ENCODE peak calls at places on chromosome 19, in six cellular contexts. M is ovary, C is A549, I is stomach, U is body of pancreas, A is tibial nerve. W is an unnamed sample.

GRCh38 chr19:41575998-41576397 is at the start of gene CEACAM21:
- DNase-seq in M (no peak), C (no peak), I (peak), U (no peak), A (peak), W (no peak)

GRCh38 chr19:5547881-5548280 is 19.9 kb downstream of the TINCR start:
- DNase-seq in M (no peak), C (peak), I (peak), U (no peak), A (no peak), W (no peak)

GRCh38 chr19:23481043-23481442 is 85.8 kb upstream of the ZNF91 start:
- DNase-seq in M (no peak), C (no peak), I (no peak), U (no peak), A (no peak), W (no peak)

GRCh38 chr19:40754611-40755247 is 3.7 kb downstream of the SNRPA start:
- DNase-seq in M (no peak), C (no peak), I (peak), U (peak), A (no peak), W (no peak)

GRCh38 chr19:44848036-44848804 is 2.1 kb downstream of the NECTIN2 start:
- DNase-seq in M (peak), C (no peak), I (no peak), U (peak), A (no peak), W (peak)

GRCh38 chr19:8890260-8890659 is 58.1 kb downstream of the MBD3L1 start:
- DNase-seq in M (no peak), C (no peak), I (no peak), U (no peak), A (no peak), W (no peak)

GRCh38 chr19:44677019-44677809 is 5.9 kb downstream of the CEACAM19 start:
- DNase-seq in M (no peak), C (peak), I (no peak), U (no peak), A (no peak), W (no peak)

GRCh38 chr19:40055832-40056504 is at the start of gene ZNF780B:
- DNase-seq in M (peak), C (peak), I (peak), U (peak), A (peak), W (no peak)

GRCh38 chr19:29514525-29515232 is 11.1 kb upstream of the VSTM2B start:
- DNase-seq in M (no peak), C (no peak), I (no peak), U (no peak), A (no peak), W (no peak)

GRCh38 chr19:55354698-55355212 is at the start of gene COX6B2:
- DNase-seq in M (no peak), C (no peak), I (no peak), U (no peak), A (no peak), W (no peak)
- H3K27ac ChIP-seq in M (no peak), C (peak), I (no peak), U (no peak), A (no peak), W (no peak)

DNA sequence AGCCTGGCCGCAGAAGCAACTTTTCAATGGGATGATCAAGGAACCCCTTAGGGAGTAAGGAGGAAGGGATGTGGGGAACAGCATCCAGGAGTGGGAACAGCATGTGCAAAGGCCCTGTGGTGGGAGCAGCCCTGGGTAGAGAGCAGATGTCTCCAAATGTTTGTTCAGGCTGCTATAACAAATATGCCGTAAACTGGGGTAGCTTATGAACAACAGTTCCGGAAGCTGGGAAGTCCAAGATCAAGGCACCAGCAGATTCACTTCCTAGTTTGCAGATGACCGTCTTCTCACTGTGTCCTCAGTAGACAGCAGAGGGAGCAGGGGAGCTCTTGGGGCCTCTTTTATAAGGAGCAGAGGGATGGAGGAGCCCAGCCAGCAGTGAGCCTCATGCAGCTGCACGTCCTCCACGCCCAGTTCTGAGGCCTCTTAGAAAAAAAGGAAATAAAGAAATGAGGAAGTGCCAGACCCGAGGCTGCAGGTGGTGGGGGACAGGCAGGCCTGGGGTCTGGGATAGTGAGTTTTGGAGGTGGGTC is 4.2 kb upstream of the LRRC25 start:
- DNase-seq in M (no peak), C (no peak), I (no peak), U (no peak), A (peak), W (no peak)
- TF ChIP-seq POLR2A in M (no peak), C (no peak), I (no peak), U (no peak), A (no peak), W (no peak)

DNA sequence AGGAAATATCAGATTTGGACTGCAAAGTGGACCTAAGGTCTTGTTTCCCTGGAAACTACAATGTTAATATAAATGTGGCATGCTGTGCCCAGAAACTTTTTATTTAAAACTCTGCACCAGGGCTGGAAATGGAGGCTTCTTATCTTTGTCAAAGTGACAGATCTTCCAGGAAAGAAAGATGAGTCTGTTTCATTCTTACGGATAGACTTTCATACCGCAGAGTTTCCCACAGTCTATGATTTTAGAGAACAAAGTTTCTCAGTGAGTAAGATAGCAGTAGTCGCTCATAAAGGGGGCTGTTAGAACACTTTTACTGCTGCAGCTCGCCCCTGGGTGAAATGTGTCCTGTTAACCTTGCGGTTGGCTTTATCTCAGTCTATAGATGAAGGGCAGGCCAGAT is 6.7 kb downstream of the CLEC11A start:
- DNase-seq in M (no peak), C (no peak), I (no peak), U (no peak), A (no peak), W (no peak)
- H3K27ac ChIP-seq in M (no peak), C (no peak), I (no peak), U (no peak), A (no peak), W (no peak)

GRCh38 chr19:2944775-2945574 is at the start of gene ZNF77:
- DNase-seq in M (peak), C (peak), I (peak), U (peak), A (peak), W (peak)
- TF ChIP-seq POLR2A in M (peak), C (peak), I (no peak), U (peak), A (peak), W (peak)

DNA sequence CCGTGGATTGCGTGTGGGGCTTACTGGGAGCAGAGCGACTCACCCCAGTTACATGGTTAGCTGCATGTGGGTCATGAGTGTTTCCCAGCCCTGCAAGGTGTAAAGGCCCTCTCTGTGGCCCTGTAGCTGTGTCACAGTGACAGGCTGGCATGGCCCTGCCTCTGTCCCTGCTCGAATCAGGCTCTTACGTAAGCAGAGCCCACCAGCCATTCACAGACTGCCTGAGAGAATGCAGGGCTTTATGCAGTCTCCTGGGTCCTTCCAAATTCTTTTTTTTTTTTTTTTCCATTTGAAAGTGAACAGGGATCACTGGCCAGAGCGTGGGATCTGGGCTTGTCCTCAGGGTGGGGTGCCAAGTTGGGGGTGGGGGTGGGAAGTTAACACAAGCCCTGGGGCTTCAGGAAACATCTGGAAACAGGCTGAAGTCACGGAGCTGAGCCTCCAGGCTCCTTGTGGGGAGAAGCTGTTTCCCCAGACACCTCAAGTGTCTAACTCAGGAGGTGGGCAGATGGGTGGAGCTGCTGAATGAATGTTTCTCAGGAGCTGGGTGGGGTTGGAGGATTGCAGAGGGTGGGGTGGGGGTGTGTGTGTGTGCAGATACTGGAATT is 13.4 kb downstream of the TECR start:
- DNase-seq in M (no peak), C (no peak), I (no peak), U (no peak), A (no peak), W (no peak)
- H3K27ac ChIP-seq in M (no peak), C (no peak), I (no peak), U (no peak), A (no peak), W (peak)

GRCh38 chr19:492091-492531 is 4.2 kb upstream of the MADCAM1 start:
- DNase-seq in M (no peak), C (no peak), I (no peak), U (no peak), A (no peak), W (no peak)

GRCh38 chr19:485583-486236 is 10.6 kb upstream of the MADCAM1 start:
- DNase-seq in M (no peak), C (no peak), I (no peak), U (peak), A (peak), W (peak)

GRCh38 chr19:489418-490196 is 6.7 kb upstream of the MADCAM1 start:
- DNase-seq in M (no peak), C (no peak), I (no peak), U (peak), A (no peak), W (no peak)

GRCh38 chr19:491146-491741 is 5.0 kb upstream of the MADCAM1 start:
- DNase-seq in M (no peak), C (no peak), I (no peak), U (no peak), A (no peak), W (no peak)

DNA sequence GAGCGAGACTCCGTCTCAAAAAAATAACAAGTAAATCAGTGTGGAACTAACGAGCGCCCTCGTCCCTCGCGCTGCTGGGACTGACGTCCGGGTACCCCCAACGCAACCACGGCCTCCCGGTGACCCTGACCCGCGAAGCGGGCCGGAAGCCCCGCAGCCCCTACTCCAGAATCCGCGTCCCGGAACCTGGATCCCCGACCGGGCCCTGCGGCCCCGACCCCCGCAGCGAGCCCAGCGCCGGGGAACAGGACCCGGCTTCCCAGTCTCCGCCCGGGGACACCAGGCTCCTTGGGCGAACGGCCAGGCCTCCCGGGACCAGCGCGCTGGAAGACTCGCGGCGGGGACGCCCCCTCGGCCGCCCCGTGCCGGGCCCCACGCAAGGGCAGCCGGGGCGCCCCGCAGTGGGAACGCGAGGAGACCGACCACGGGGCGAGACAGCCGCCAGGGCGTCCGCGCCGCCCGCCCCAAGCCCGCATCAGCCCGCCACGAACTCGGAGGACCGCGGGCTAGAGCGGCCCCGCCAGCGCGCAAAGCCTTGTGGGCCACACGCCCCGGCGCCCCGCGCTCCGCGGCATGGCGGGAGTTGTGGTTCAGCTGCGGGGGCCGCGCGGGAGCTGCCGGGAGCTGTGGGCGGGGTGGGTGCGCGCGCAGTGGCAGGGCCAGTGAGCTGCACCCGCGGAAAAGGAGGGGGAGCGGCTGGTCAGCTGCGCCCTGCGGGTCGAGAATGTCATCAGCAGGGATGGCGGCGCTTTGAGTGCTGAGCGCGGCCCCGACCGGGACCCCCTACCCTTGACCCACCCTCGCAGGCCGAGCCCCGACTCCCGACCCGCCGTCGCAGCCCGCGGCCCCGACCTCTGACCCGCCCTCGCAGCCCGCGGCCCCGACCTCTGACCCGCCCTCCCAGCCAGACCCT is 7.5 kb upstream of the MADCAM1 start:
- DNase-seq in M (peak), C (peak), I (peak), U (peak), A (peak), W (peak)
- TF ChIP-seq POLR2A in M (peak), C (peak), I (no peak), U (peak), A (peak), W (peak)

DNA sequence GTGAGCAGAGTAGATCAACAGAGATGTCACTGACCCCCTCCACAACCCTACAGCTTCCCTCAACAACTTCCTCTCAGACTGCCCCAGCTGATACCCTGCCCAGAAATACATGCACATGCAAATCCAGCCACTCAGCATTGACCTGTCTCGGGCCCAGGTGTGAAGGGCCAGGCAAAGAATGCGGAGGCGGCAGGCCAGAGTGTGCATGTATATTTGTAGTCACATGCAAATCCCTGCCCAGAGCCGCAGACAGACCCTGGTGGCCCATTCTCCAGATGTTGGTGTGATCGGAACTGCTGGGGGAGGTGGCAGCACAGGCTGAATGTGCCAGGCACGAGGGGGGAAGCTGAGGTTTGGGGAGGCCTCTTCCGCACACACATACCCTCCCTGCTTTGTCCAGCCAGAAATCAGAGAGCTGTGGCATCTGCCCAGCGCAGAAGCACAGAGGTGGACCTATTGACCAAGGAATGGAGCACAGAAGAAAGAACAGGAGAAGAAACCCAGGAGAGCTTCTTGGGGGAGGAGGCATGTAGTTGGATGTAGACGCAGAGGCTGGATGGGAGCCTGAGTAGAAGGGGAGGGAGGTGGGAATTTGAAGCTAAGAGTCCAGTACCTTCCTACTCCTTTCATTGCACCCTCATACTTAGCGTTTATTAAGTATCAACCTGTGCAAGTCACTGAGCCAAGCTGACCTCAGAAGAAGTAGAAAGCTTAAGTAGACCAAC is 14.4 kb downstream of the MEF2B start:
- DNase-seq in M (no peak), C (no peak), I (peak), U (no peak), A (no peak), W (no peak)
- H3K27ac ChIP-seq in M (no peak), C (no peak), I (no peak), U (no peak), A (no peak), W (no peak)

DNA sequence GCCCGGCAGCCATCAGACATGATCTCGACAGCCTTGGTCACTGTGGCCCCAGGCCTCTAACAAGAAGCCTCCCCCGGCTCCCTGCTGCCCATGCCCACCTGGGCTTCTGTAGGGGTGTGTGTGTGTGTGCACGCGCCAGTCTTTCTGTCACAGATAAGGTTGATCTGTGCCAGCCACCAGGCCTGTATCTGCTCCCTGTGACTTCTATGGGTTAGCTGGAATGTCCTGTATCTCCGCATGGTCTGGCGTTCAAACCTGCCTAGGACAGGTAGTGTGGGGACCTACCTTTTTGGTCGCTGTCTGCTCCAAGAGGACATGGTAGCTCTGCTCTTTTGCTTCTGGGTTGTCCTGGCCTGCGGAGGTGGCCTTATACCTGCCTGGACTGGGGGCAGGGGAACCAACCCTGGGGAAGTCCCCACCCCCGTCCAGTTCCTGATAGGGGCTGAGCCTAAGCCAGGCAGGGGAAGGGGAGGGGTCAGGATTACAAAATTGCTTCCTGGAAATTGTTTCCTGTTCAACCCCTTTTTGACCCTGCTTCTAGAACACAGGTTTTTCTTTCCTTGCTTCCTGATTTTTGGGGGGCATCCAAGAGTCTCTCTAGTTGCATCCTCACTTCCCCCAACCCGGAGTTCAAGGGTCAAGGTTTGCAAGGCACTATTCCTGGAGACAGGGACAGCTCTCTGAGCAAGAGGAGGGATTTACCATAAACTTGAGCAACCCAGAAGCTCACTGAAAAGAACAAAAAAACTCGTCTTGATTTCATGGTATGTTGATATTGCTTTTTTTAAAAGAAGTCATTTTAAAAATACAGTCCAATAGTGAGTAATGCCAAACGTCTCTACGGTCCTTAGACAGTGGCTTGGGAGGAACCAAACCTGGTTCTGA is at the start of gene LRG1:
- DNase-seq in M (peak), C (no peak), I (peak), U (peak), A (peak), W (peak)
- TF ChIP-seq POLR2A in M (no peak), C (no peak), I (no peak), U (peak), A (no peak), W (peak)